ENCODE peak calls at places on chromosomes 13 and 19, in four cellular contexts. Y, J, S and B are unnamed samples.
A peak's percentile ranks its signal among the peaks of the same experiment; 100 is the strongest.

GRCh38 chr19:33438016-33438671 is 64.6 kb downstream of the CEBPG start:
- DNase-seq in Y (peak; percentile 38), J (no peak), S (no peak), B (no peak)

GRCh38 chr13:42760949-42761348 is 20.4 kb upstream of the FAM216B start:
- DNase-seq in Y (no peak), J (no peak), S (no peak), B (no peak)

GRCh38 chr19:33394006-33394722 is 20.7 kb downstream of the CEBPG start:
- DNase-seq in Y (peak; percentile 66), J (no peak), S (peak; percentile 57), B (no peak)

GRCh38 chr13:39415403-39415802 is 187.6 kb downstream of the LHFPL6 start:
- DNase-seq in Y (no peak), J (no peak), S (no peak), B (peak; percentile 16)

GRCh38 chr13:111490611-111491010 is 170.2 kb downstream of the TEX29 start:
- DNase-seq in Y (peak; percentile 25), J (no peak), S (no peak), B (no peak)

GRCh38 chr19:14509382-14509781 is 8.8 kb downstream of the DNAJB1 start:
- DNase-seq in Y (no peak), J (no peak), S (no peak), B (no peak)

GRCh38 chr13:20633802-20634201 is 66.8 kb downstream of the IFT88 start:
- DNase-seq in Y (no peak), J (no peak), S (no peak), B (no peak)

GRCh38 chr19:33405491-33406461 is 32.3 kb downstream of the CEBPG start:
- DNase-seq in Y (peak; percentile 52), J (no peak), S (no peak), B (no peak)

GRCh38 chr13:49454388-49455015 is 10.4 kb downstream of the SETDB2 start:
- DNase-seq in Y (no peak), J (no peak), S (no peak), B (no peak)

GRCh38 chr13:51919531-51919930 is 57.8 kb downstream of the CCDC70 start:
- DNase-seq in Y (no peak), J (no peak), S (no peak), B (no peak)

GRCh38 chr13:20512042-20512683 is 13.5 kb downstream of the CRYL1 start:
- DNase-seq in Y (no peak), J (no peak), S (no peak), B (no peak)

GRCh38 chr19:495440-496332 is 600 bp upstream of the MADCAM1 start:
- DNase-seq in Y (no peak), J (no peak), S (no peak), B (peak; percentile 51)

GRCh38 chr13:103908274-103908673 is 842.1 kb upstream of the SLC10A2 start:
- DNase-seq in Y (no peak), J (no peak), S (no peak), B (no peak)

GRCh38 chr19:9939301-9939913 is 3.1 kb upstream of the OLFM2 start:
- DNase-seq in Y (no peak), J (no peak), S (no peak), B (no peak)

GRCh38 chr19:12484011-12484370 is 625 bp downstream of the ZNF709 start:
- DNase-seq in Y (no peak), J (no peak), S (no peak), B (no peak)

GRCh38 chr19:1865172-1866010 is 2.0 kb upstream of the KLF16 start:
- DNase-seq in Y (no peak), J (no peak), S (no peak), B (no peak)

GRCh38 chr13:45658586-45659235 is 43.2 kb upstream of the ERICH6B start:
- DNase-seq in Y (no peak), J (no peak), S (no peak), B (no peak)

GRCh38 chr13:84925443-84925842 is 873.8 kb downstream of the SLITRK6 start:
- DNase-seq in Y (no peak), J (no peak), S (no peak), B (no peak)

GRCh38 chr13:31200636-31200970 is 828 bp downstream of the B3GLCT start:
- DNase-seq in Y (no peak), J (no peak), S (no peak), B (peak; percentile 46)
- TF ChIP-seq CTCF in Y (no peak), J (no peak), S (no peak), B (no peak)

GRCh38 chr13:71240906-71241305 is 626.1 kb downstream of the DACH1 start:
- DNase-seq in Y (no peak), J (no peak), S (no peak), B (no peak)
- TF ChIP-seq CTCF in Y (peak; percentile 46), J (peak; percentile 52), S (no peak), B (no peak)

GRCh38 chr19:49811328-49811727 is 1.8 kb downstream of the FUZ start:
- DNase-seq in Y (no peak), J (no peak), S (no peak), B (no peak)

GRCh38 chr19:49809987-49810389 is 3.1 kb downstream of the FUZ start:
- DNase-seq in Y (no peak), J (no peak), S (no peak), B (no peak)

GRCh38 chr19:49812452-49812996 is 568 bp downstream of the FUZ start:
- DNase-seq in Y (no peak), J (no peak), S (no peak), B (no peak)

GRCh38 chr19:49814010-49814409 is 918 bp upstream of the FUZ start:
- DNase-seq in Y (no peak), J (no peak), S (no peak), B (no peak)

GRCh38 chr19:49812997-49813861 is at the start of gene FUZ:
- DNase-seq in Y (peak; percentile 95), J (peak; percentile 90), S (peak; percentile 94), B (peak; percentile 93)
- TF ChIP-seq CTCF in Y (no peak), J (peak; percentile 23), S (peak; percentile 33), B (no peak)

DNA sequence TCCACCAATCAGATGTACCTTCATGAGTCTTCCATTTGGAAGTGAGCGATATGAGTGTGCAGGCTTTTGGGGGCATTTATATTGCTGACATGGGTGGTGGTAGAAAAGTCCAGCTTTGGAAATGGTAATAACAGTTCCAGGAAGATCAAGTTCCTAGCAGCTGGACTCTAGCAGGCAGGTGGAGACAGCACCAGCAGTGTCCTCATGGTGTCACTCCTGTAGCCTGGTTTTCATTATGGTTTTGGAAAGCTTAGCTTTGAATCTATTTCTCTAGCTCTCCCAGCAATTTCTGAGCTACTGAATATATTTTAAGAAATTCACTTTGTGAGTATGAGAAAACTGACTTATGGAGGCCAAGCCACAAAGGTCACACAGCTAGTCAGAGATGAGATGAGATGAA is 523.2 kb upstream of the HTR2A start:
- DNase-seq in Y (no peak), J (no peak), S (no peak), B (no peak)
- TF ChIP-seq CTCF in Y (no peak), J (no peak), S (no peak), B (no peak)

GRCh38 chr13:97356592-97356991 is 77.4 kb upstream of the RAP2A start:
- DNase-seq in Y (no peak), J (no peak), S (no peak), B (no peak)

GRCh38 chr13:97364031-97364430 is 69.9 kb upstream of the RAP2A start:
- DNase-seq in Y (no peak), J (no peak), S (no peak), B (no peak)

GRCh38 chr13:97354808-97355207 is 79.2 kb upstream of the RAP2A start:
- DNase-seq in Y (no peak), J (no peak), S (no peak), B (no peak)

GRCh38 chr13:97360610-97361009 is 73.4 kb upstream of the RAP2A start:
- DNase-seq in Y (no peak), J (no peak), S (no peak), B (no peak)

DNA sequence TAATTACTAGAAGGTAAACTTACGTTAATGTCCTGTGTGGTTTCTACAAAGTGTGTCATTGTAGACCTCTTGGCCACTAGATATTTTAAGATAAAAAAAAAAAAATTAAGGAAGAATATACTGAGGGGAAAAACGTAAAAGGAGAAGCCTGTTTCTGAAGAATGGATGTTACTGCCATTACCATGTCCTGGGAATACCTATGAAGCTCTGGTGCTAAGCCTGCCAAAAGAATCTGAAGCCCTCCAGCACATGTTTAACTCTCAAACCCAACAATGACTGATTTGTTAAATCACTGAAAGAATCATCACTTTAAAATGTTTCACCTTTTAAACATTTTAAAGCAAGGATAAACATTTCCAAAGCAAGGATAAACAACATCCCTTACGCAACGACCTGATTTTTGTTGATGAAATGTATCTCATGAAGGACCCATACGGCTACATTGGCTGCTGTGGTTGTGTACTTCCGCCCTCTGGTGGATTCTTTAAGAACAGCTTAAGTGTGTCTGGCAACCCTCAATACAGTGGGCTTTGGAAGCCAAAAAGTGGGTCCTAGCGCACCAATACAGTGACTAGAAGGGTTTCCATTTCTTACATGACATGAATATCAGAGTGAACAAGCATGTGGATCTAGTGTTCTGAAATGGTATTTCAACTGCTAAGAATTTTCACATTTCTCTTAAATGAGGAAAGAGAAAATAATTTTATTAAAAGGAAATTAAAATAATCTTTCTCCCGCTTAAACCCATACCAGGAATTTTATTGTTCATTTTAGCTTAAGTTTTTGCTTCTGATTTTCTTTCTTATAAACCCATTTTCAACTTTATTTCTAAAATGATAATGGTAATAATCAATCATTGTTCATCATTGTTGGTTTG is 74.5 kb upstream of the RAP2A start:
- DNase-seq in Y (no peak), J (no peak), S (peak; percentile 19), B (peak; percentile 9)
- TF ChIP-seq CTCF in Y (peak; percentile 95), J (peak; percentile 77), S (peak; percentile 90), B (no peak)

GRCh38 chr13:94114166-94114565 is 365.3 kb downstream of the DCT start:
- DNase-seq in Y (no peak), J (no peak), S (no peak), B (no peak)

GRCh38 chr13:94119360-94119936 is 360.0 kb downstream of the DCT start:
- DNase-seq in Y (no peak), J (no peak), S (no peak), B (no peak)

GRCh38 chr13:94112227-94112626 is 367.3 kb downstream of the DCT start:
- DNase-seq in Y (no peak), J (no peak), S (peak; percentile 18), B (no peak)

GRCh38 chr13:94112731-94113130 is 366.8 kb downstream of the DCT start:
- DNase-seq in Y (no peak), J (no peak), S (no peak), B (no peak)

DNA sequence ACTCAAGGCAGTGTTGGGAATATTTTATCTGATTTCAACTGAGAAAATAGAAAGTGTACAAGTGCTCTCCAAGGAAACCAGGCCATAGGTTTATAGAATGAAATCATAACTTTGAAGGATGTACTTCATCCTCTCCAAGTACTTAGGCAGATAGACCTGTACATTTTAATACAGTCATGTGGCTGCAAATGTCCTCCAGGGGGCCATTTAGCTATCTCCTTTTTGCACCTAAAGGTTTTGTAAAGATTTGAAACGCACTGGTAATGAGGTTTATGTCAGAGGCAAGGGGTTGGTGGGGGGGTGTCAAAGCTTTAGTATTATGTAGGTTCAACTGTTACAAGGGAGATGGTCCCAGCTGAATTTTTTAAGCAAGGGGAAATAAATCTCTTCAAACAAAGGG is 364.4 kb downstream of the DCT start:
- DNase-seq in Y (no peak), J (no peak), S (no peak), B (no peak)
- TF ChIP-seq CTCF in Y (no peak), J (no peak), S (no peak), B (no peak)

DNA sequence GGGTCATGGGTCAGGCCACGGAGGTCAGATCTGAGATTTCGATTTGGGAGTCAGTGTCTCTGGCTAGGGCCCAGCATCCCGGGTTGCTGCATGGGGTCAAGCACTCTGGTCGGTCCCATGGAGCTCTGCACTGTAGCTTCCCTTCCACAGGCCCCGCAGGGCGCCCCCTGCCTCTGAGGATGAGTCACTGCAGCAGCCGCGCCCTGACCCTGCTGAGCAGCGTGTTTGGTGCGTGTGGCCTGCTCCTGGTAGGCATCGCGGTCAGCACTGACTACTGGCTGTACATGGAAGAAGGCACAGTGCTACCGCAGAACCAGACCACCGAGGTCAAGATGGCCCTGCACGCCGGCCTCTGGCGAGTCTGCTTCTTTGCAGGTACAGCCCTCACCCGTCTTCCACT is 3.6 kb downstream of the CACNG7 start:
- DNase-seq in Y (no peak), J (no peak), S (no peak), B (no peak)
- TF ChIP-seq CTCF in Y (no peak), J (no peak), S (no peak), B (peak; percentile 37)